ENCODE peak calls at places on chromosomes 6 and 20, in ten cellular contexts. H, R, X, E, G, K, J, Q, F and N are unnamed samples.

GRCh38 chr6:94323853-94324252 is 904.5 kb upstream of the EPHA7 start:
- DNase-seq in H (no peak), R (no peak), X (peak; percentile 8), E (no peak), G (no peak), K (no peak), J (no peak), Q (no peak), F (no peak), N (no peak)

GRCh38 chr20:46227275-46227767 is 81.0 kb downstream of the CDH22 start:
- DNase-seq in H (no peak), R (no peak), X (no peak), E (no peak), G (no peak), K (no peak), J (no peak), Q (no peak), F (no peak), N (no peak)

GRCh38 chr6:1758076-1758679 is 148.5 kb downstream of the FOXC1 start:
- DNase-seq in H (no peak), R (no peak), X (no peak), E (no peak), G (no peak), K (no peak), J (no peak), Q (no peak), F (no peak), N (no peak)

GRCh38 chr6:44494011-44494501 is 106.5 kb downstream of the CDC5L start:
- DNase-seq in H (no peak), R (no peak), X (no peak), E (peak; percentile 92), G (no peak), K (peak; percentile 69), J (no peak), Q (peak; percentile 20), F (no peak), N (peak; percentile 90)

GRCh38 chr6:12578751-12579150 is 137.8 kb upstream of the PHACTR1 start:
- DNase-seq in H (no peak), R (no peak), X (no peak), E (peak; percentile 89), G (no peak), K (no peak), J (no peak), Q (no peak), F (no peak), N (peak; percentile 51)

GRCh38 chr6:10411915-10412164 is 3.0 kb downstream of the TFAP2A start:
- DNase-seq in H (no peak), R (no peak), X (no peak), E (peak; percentile 38), G (no peak), K (no peak), J (no peak), Q (no peak), F (no peak), N (peak; percentile 16)

GRCh38 chr20:45890997-45891983 is at the start of the genes CTSA and NEURL2:
- DNase-seq in H (peak; percentile 100), R (peak; percentile 79), X (peak; percentile 94), E (peak; percentile 88), G (peak; percentile 92), K (peak; percentile 95), J (peak; percentile 93), Q (peak; percentile 91), F (peak; percentile 98), N (peak; percentile 93)

GRCh38 chr20:37522258-37523011 is 1.4 kb downstream of the NNAT start:
- DNase-seq in H (peak; percentile 98), R (no peak), X (peak; percentile 53), E (peak; percentile 67), G (peak; percentile 51), K (no peak), J (no peak), Q (no peak), F (peak; percentile 91), N (peak; percentile 14)

GRCh38 chr6:44407951-44408670 is 20.6 kb downstream of the CDC5L start:
- DNase-seq in H (no peak), R (no peak), X (no peak), E (no peak), G (no peak), K (no peak), J (no peak), Q (no peak), F (no peak), N (no peak)

GRCh38 chr6:159008656-159009288 is 8.8 kb upstream of the RSPH3 start:
- DNase-seq in H (no peak), R (no peak), X (no peak), E (peak; percentile 16), G (no peak), K (no peak), J (no peak), Q (no peak), F (no peak), N (peak; percentile 35)

GRCh38 chr6:106185626-106186025 is 99.5 kb downstream of the PRDM1 start:
- DNase-seq in H (no peak), R (no peak), X (no peak), E (no peak), G (no peak), K (no peak), J (no peak), Q (no peak), F (no peak), N (no peak)

GRCh38 chr20:25308671-25309394 is 60.9 kb downstream of the PYGB start:
- DNase-seq in H (peak; percentile 65), R (no peak), X (no peak), E (peak; percentile 79), G (no peak), K (peak; percentile 76), J (no peak), Q (no peak), F (peak; percentile 66), N (peak; percentile 95)

GRCh38 chr20:25310268-25310920 is 62.5 kb downstream of the PYGB start:
- DNase-seq in H (peak; percentile 63), R (no peak), X (peak; percentile 72), E (peak; percentile 90), G (peak; percentile 74), K (peak; percentile 93), J (peak; percentile 55), Q (peak; percentile 71), F (peak; percentile 85), N (peak; percentile 97)

GRCh38 chr20:25310921-25311728 is 63.2 kb downstream of the PYGB start:
- DNase-seq in H (peak; percentile 27), R (no peak), X (no peak), E (peak; percentile 95), G (no peak), K (peak; percentile 91), J (no peak), Q (no peak), F (peak; percentile 56), N (peak; percentile 88)

GRCh38 chr20:25308083-25308491 is 60.2 kb downstream of the PYGB start:
- DNase-seq in H (peak; percentile 65), R (no peak), X (no peak), E (no peak), G (no peak), K (no peak), J (no peak), Q (no peak), F (peak; percentile 58), N (no peak)

DNA sequence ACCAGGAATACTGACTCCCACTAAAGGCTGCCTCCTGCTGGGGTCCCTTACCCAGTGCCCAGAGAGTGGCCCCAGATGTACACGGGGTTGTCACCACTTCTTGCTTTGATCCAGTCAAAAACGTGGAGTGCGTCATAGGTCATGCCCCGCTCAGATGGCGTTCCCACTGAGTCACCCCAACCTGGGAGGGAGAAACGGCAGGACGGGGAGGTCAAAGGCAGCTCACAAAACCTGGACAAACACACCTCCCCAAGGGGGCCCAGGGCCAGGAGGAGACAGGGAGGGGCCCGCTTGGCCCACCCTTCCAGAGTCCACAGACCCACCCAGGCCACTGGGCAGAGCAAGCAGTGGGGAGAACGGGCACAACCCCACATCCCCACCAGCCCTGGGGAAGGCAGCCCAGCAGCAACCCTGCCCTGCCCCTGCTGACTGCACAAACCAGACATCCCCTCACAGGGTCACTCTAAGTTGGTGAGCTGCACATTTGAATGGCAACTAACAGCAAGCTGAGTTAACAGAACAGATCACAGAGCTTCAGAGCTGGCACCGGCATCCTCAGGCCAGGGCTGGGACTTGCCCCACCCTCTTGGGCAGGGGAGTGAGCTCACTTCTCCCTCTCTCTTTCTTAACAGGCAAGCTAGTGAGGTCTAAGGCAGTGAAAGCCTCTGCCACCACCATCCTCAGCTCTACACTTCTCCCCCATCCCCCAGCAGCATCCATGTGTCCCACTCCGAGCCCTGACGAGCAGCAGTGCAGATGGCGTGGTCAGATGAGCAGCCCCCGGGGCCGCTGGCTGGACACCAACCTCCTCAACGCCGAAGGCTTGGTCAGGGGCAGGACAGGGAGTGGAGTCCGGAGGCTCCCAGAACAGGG is 61.7 kb downstream of the PYGB start:
- DNase-seq in H (peak; percentile 51), R (no peak), X (peak; percentile 53), E (peak; percentile 79), G (no peak), K (peak; percentile 81), J (no peak), Q (peak; percentile 42), F (peak; percentile 84), N (peak; percentile 97)
- TF ChIP-seq CTCF in H (no peak), R (no peak), X (no peak), E (no peak), G (no peak), K (no peak), J (no peak), Q (no peak), F (no peak), N (peak; percentile 22)

DNA sequence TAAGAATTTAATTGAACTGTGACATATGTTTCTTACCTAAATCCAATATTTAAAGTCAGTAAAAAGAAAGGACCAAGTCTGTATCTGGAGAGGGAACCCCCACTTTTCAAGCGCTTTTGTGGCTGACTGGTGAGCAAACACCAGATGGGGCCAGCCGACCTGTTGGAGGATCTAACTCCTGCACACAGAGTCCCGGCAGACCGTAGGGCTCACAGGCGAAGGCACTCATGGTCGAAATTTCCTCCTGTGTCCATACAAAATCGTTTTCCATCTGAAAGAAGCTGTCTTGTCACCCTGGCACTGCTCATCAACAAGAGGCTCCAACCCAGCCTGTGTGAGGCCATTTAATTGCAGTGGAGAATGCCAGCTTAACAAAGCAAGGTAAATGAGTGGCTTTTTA is 94.0 kb downstream of the SCML4 start:
- DNase-seq in H (no peak), R (no peak), X (no peak), E (no peak), G (no peak), K (no peak), J (no peak), Q (no peak), F (no peak), N (no peak)
- TF ChIP-seq CTCF in H (no peak), R (no peak), X (no peak), E (no peak), G (no peak), K (no peak), J (no peak), Q (no peak), F (no peak), N (no peak)

DNA sequence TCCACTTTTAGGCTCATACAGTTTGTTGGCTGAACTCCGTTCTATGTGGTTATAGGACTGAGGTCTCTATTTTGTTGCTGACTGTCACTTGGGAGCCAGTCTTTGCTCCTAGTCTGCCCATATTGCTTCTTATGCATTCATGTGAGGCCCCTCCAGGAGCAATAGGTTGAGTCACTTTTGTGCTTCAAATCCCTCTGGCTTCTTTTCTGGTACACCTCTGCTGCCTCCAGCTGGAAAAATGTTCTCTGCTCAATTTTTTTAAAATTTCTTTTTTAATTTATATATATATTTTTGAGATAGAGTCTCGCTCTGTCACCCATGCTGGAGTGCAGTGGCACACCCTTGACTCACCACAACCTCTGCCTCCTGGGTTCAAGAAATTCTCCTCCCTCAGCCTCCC is 42.7 kb upstream of the NOX3 start:
- DNase-seq in H (no peak), R (no peak), X (no peak), E (no peak), G (no peak), K (peak; percentile 30), J (no peak), Q (no peak), F (no peak), N (peak; percentile 54)
- TF ChIP-seq CTCF in H (peak; percentile 29), R (no peak), X (no peak), E (no peak), G (no peak), K (no peak), J (no peak), Q (no peak), F (no peak), N (peak; percentile 16)

GRCh38 chr20:17721802-17722486 is 22.2 kb downstream of the BANF2 start:
- DNase-seq in H (no peak), R (no peak), X (no peak), E (no peak), G (no peak), K (no peak), J (no peak), Q (no peak), F (no peak), N (peak; percentile 10)
- TF ChIP-seq CTCF in H (peak; percentile 19), R (no peak), X (no peak), E (peak; percentile 8), G (no peak), K (no peak), J (no peak), Q (no peak), F (no peak), N (no peak)